ENCODE peak calls at places on chromosome 22, in five cellular contexts. One of them, this sample, is unnamed.

GRCh38 chr22:17922925-17923898 is 101.1 kb downstream of the MICAL3 start:
- DNase-seq in NCI-H510A treated with DMSO at 0.1 percent for 48 hours: no peak
- DNase-seq in left ventricle myocardium superior: no peak
- DNase-seq in WTC11: no peak
- DNase-seq in memory B cell: no peak
- DNase-seq in this sample: no peak

GRCh38 chr22:19799322-19800190 is 39.0 kb downstream of the TBX1 start:
- DNase-seq in left ventricle myocardium superior: peak
- DNase-seq in WTC11: no peak
- DNase-seq in memory B cell: no peak
- DNase-seq in NCI-H510A treated with DMSO at 0.1 percent for 48 hours: no peak
- DNase-seq in this sample: no peak

GRCh38 chr22:44074286-44074984 is 50.3 kb downstream of the PARVB start:
- DNase-seq in NCI-H510A treated with DMSO at 0.1 percent for 48 hours: no peak
- DNase-seq in WTC11: no peak
- DNase-seq in left ventricle myocardium superior: no peak
- DNase-seq in memory B cell: no peak
- DNase-seq in this sample: no peak

GRCh38 chr22:50463188-50463900 is 11.5 kb downstream of the SBF1 start:
- DNase-seq in NCI-H510A treated with DMSO at 0.1 percent for 48 hours: no peak
- DNase-seq in memory B cell: no peak
- DNase-seq in WTC11: no peak
- DNase-seq in left ventricle myocardium superior: no peak
- DNase-seq in this sample: no peak

GRCh38 chr22:43295173-43295572 is 48.0 kb downstream of the SCUBE1 start:
- DNase-seq in memory B cell: no peak
- DNase-seq in NCI-H510A treated with DMSO at 0.1 percent for 48 hours: no peak
- DNase-seq in WTC11: no peak
- DNase-seq in left ventricle myocardium superior: no peak
- DNase-seq in this sample: no peak

GRCh38 chr22:19213496-19214473 is 35.2 kb upstream of the SLC25A1 start:
- DNase-seq in memory B cell: no peak
- DNase-seq in WTC11: no peak
- DNase-seq in NCI-H510A treated with DMSO at 0.1 percent for 48 hours: no peak
- DNase-seq in left ventricle myocardium superior: no peak
- DNase-seq in this sample: no peak

GRCh38 chr22:36344106-36344827 is 43.5 kb downstream of the MYH9 start:
- DNase-seq in NCI-H510A treated with DMSO at 0.1 percent for 48 hours: no peak
- DNase-seq in WTC11: no peak
- DNase-seq in left ventricle myocardium superior: no peak
- DNase-seq in memory B cell: no peak
- DNase-seq in this sample: no peak

GRCh38 chr22:24391836-24392217 is 35.6 kb upstream of the ADORA2A start:
- DNase-seq in WTC11: no peak
- DNase-seq in left ventricle myocardium superior: no peak
- DNase-seq in NCI-H510A treated with DMSO at 0.1 percent for 48 hours: no peak
- DNase-seq in memory B cell: no peak
- DNase-seq in this sample: no peak

GRCh38 chr22:36757608-36758220 is 18.2 kb downstream of the IFT27 start:
- DNase-seq in memory B cell: peak
- DNase-seq in NCI-H510A treated with DMSO at 0.1 percent for 48 hours: peak
- DNase-seq in WTC11: peak
- DNase-seq in left ventricle myocardium superior: peak
- DNase-seq in this sample: peak

GRCh38 chr22:20546541-20546950 is 39.1 kb downstream of the MED15 start:
- DNase-seq in left ventricle myocardium superior: no peak
- DNase-seq in NCI-H510A treated with DMSO at 0.1 percent for 48 hours: no peak
- DNase-seq in memory B cell: no peak
- DNase-seq in WTC11: no peak
- DNase-seq in this sample: no peak

GRCh38 chr22:19713228-19713627 is 1.1 kb upstream of the SEPTIN5 start:
- DNase-seq in WTC11: no peak
- DNase-seq in left ventricle myocardium superior: no peak
- DNase-seq in memory B cell: peak
- DNase-seq in NCI-H510A treated with DMSO at 0.1 percent for 48 hours: no peak
- DNase-seq in this sample: no peak

GRCh38 chr22:25076281-25076680 is 123.4 kb upstream of the CRYBB3 start:
- DNase-seq in memory B cell: no peak
- DNase-seq in WTC11: no peak
- DNase-seq in left ventricle myocardium superior: no peak
- DNase-seq in NCI-H510A treated with DMSO at 0.1 percent for 48 hours: no peak
- DNase-seq in this sample: no peak

GRCh38 chr22:47604563-47604962 is 842.1 kb downstream of the TBC1D22A start:
- DNase-seq in memory B cell: no peak
- DNase-seq in left ventricle myocardium superior: no peak
- DNase-seq in NCI-H510A treated with DMSO at 0.1 percent for 48 hours: no peak
- DNase-seq in WTC11: no peak
- DNase-seq in this sample: no peak

GRCh38 chr22:20131593-20131855 is at the start of gene ZDHHC8:
- DNase-seq in memory B cell: no peak
- DNase-seq in NCI-H510A treated with DMSO at 0.1 percent for 48 hours: no peak
- DNase-seq in left ventricle myocardium superior: peak
- DNase-seq in WTC11: no peak
- DNase-seq in this sample: no peak

GRCh38 chr22:26648761-26649363 is 8.5 kb upstream of the MIAT start:
- DNase-seq in left ventricle myocardium superior: no peak
- DNase-seq in NCI-H510A treated with DMSO at 0.1 percent for 48 hours: peak
- DNase-seq in memory B cell: no peak
- DNase-seq in WTC11: no peak
- DNase-seq in this sample: peak

GRCh38 chr22:19663286-19663815 is 51.0 kb upstream of the SEPTIN5 start:
- DNase-seq in memory B cell: no peak
- DNase-seq in NCI-H510A treated with DMSO at 0.1 percent for 48 hours: peak
- DNase-seq in WTC11: no peak
- DNase-seq in left ventricle myocardium superior: peak
- DNase-seq in this sample: peak

GRCh38 chr22:45907378-45907777 is 69.6 kb downstream of the WNT7B start:
- DNase-seq in WTC11: no peak
- DNase-seq in left ventricle myocardium superior: no peak
- DNase-seq in NCI-H510A treated with DMSO at 0.1 percent for 48 hours: no peak
- DNase-seq in memory B cell: no peak
- DNase-seq in this sample: no peak

GRCh38 chr22:21641417-21641794 is 696 bp upstream of the SDF2L1 start:
- DNase-seq in NCI-H510A treated with DMSO at 0.1 percent for 48 hours: peak
- DNase-seq in left ventricle myocardium superior: no peak
- DNase-seq in WTC11: no peak
- DNase-seq in memory B cell: no peak
- DNase-seq in this sample: peak

GRCh38 chr22:45923212-45923611 is 53.8 kb downstream of the WNT7B start:
- DNase-seq in left ventricle myocardium superior: no peak
- DNase-seq in NCI-H510A treated with DMSO at 0.1 percent for 48 hours: no peak
- DNase-seq in memory B cell: no peak
- DNase-seq in WTC11: no peak
- DNase-seq in this sample: no peak

GRCh38 chr22:44924098-44924497 is 85.7 kb downstream of the PHF21B start:
- DNase-seq in memory B cell: no peak
- DNase-seq in WTC11: no peak
- DNase-seq in left ventricle myocardium superior: no peak
- DNase-seq in NCI-H510A treated with DMSO at 0.1 percent for 48 hours: no peak
- DNase-seq in this sample: no peak

GRCh38 chr22:27128461-27129080 is 471.2 kb downstream of the MIAT start:
- DNase-seq in NCI-H510A treated with DMSO at 0.1 percent for 48 hours: no peak
- DNase-seq in left ventricle myocardium superior: no peak
- DNase-seq in memory B cell: no peak
- DNase-seq in WTC11: no peak
- DNase-seq in this sample: no peak

GRCh38 chr22:23753371-23753770 is 854 bp downstream of the VPREB3 start:
- DNase-seq in left ventricle myocardium superior: no peak
- DNase-seq in WTC11: no peak
- DNase-seq in NCI-H510A treated with DMSO at 0.1 percent for 48 hours: no peak
- DNase-seq in memory B cell: no peak
- DNase-seq in this sample: no peak

GRCh38 chr22:36853407-36854099 is 7.3 kb upstream of the NCF4 start:
- DNase-seq in memory B cell: peak
- DNase-seq in WTC11: peak
- DNase-seq in NCI-H510A treated with DMSO at 0.1 percent for 48 hours: no peak
- DNase-seq in left ventricle myocardium superior: peak
- DNase-seq in this sample: peak

GRCh38 chr22:45460288-45461109 is 42.2 kb upstream of the FBLN1 start:
- DNase-seq in memory B cell: no peak
- DNase-seq in left ventricle myocardium superior: peak
- DNase-seq in NCI-H510A treated with DMSO at 0.1 percent for 48 hours: no peak
- DNase-seq in WTC11: no peak
- DNase-seq in this sample: no peak

GRCh38 chr22:36253523-36254490 is 874 bp downstream of the APOL1 start:
- DNase-seq in WTC11: no peak
- DNase-seq in NCI-H510A treated with DMSO at 0.1 percent for 48 hours: no peak
- DNase-seq in left ventricle myocardium superior: no peak
- DNase-seq in memory B cell: no peak
- DNase-seq in this sample: no peak

GRCh38 chr22:24225951-24226350 is 18.9 kb downstream of the GGT5 start:
- DNase-seq in memory B cell: no peak
- DNase-seq in left ventricle myocardium superior: no peak
- DNase-seq in NCI-H510A treated with DMSO at 0.1 percent for 48 hours: no peak
- DNase-seq in WTC11: no peak
- DNase-seq in this sample: no peak

GRCh38 chr22:21603973-21604372 is 25.8 kb downstream of the YDJC start:
- DNase-seq in left ventricle myocardium superior: no peak
- DNase-seq in WTC11: no peak
- DNase-seq in NCI-H510A treated with DMSO at 0.1 percent for 48 hours: no peak
- DNase-seq in memory B cell: no peak
- DNase-seq in this sample: no peak

GRCh38 chr22:20965888-20966855 is 883 bp upstream of the AIFM3 start:
- DNase-seq in NCI-H510A treated with DMSO at 0.1 percent for 48 hours: no peak
- DNase-seq in left ventricle myocardium superior: no peak
- DNase-seq in memory B cell: no peak
- DNase-seq in WTC11: no peak
- DNase-seq in this sample: no peak

GRCh38 chr22:20220629-20221026 is 47.5 kb downstream of the RTN4R start:
- DNase-seq in left ventricle myocardium superior: no peak
- DNase-seq in NCI-H510A treated with DMSO at 0.1 percent for 48 hours: no peak
- DNase-seq in memory B cell: no peak
- DNase-seq in WTC11: no peak
- DNase-seq in this sample: no peak

GRCh38 chr22:43753718-43754117 is 58.4 kb downstream of the EFCAB6 start:
- DNase-seq in left ventricle myocardium superior: no peak
- DNase-seq in NCI-H510A treated with DMSO at 0.1 percent for 48 hours: no peak
- DNase-seq in WTC11: no peak
- DNase-seq in memory B cell: no peak
- DNase-seq in this sample: no peak

GRCh38 chr22:20149257-20150250 is 1.3 kb downstream of the CCDC188 start:
- DNase-seq in NCI-H510A treated with DMSO at 0.1 percent for 48 hours: no peak
- DNase-seq in left ventricle myocardium superior: no peak
- DNase-seq in memory B cell: no peak
- DNase-seq in WTC11: no peak
- DNase-seq in this sample: no peak

GRCh38 chr22:24542641-24543040 is 12.3 kb downstream of the GUCD1 start:
- DNase-seq in WTC11: no peak
- DNase-seq in NCI-H510A treated with DMSO at 0.1 percent for 48 hours: no peak
- DNase-seq in left ventricle myocardium superior: peak
- DNase-seq in memory B cell: no peak
- DNase-seq in this sample: no peak

GRCh38 chr22:17931400-17931825 is 92.9 kb downstream of the MICAL3 start:
- DNase-seq in memory B cell: no peak
- DNase-seq in left ventricle myocardium superior: peak
- DNase-seq in NCI-H510A treated with DMSO at 0.1 percent for 48 hours: no peak
- DNase-seq in WTC11: no peak
- DNase-seq in this sample: no peak

GRCh38 chr22:20084547-20085413 is 4.7 kb downstream of the DGCR8 start:
- DNase-seq in WTC11: peak
- DNase-seq in NCI-H510A treated with DMSO at 0.1 percent for 48 hours: no peak
- DNase-seq in memory B cell: no peak
- DNase-seq in left ventricle myocardium superior: peak
- DNase-seq in this sample: no peak

GRCh38 chr22:23073506-23074229 is 3.3 kb downstream of the GNAZ start:
- DNase-seq in left ventricle myocardium superior: peak
- DNase-seq in NCI-H510A treated with DMSO at 0.1 percent for 48 hours: no peak
- DNase-seq in WTC11: no peak
- DNase-seq in memory B cell: no peak
- DNase-seq in this sample: no peak

GRCh38 chr22:24985824-24986214 is 33.3 kb downstream of the KIAA1671 start:
- DNase-seq in memory B cell: no peak
- DNase-seq in WTC11: no peak
- DNase-seq in left ventricle myocardium superior: no peak
- DNase-seq in NCI-H510A treated with DMSO at 0.1 percent for 48 hours: no peak
- DNase-seq in this sample: no peak

GRCh38 chr22:42772647-42773046 is 52.0 kb upstream of the A4GALT start:
- DNase-seq in left ventricle myocardium superior: no peak
- DNase-seq in NCI-H510A treated with DMSO at 0.1 percent for 48 hours: peak
- DNase-seq in memory B cell: no peak
- DNase-seq in WTC11: no peak
- DNase-seq in this sample: no peak

This sample was measured in DMS53.